ENCODE peak calls at places on chromosomes 7 and 10, in five cellular contexts. T is choroid plexus epithelial cell, Y is ACHN, O is mesenchymal stem cell, B is coronary artery. Q is an unnamed sample.

GRCh38 chr10:78779339-78779955 is 289.3 kb upstream of the ZMIZ1 start:
- DNase-seq in O (no peak), B (no peak), T (no peak), Y (peak; percentile 90), Q (no peak)

GRCh38 chr10:87092861-87093460 is 1.7 kb downstream of the GLUD1 start:
- DNase-seq in B (no peak), T (peak; percentile 60), Y (peak; percentile 52), O (peak; percentile 57), Q (peak; percentile 40)

GRCh38 chr10:131846224-131847101 is 54.3 kb upstream of the PPP2R2D start:
- DNase-seq in T (no peak), Y (no peak), B (peak; percentile 69), O (no peak), Q (peak; percentile 24)

GRCh38 chr7:157000741-157001653 is 9.5 kb downstream of the MNX1 start:
- DNase-seq in O (peak; percentile 13), T (no peak), B (peak; percentile 17), Y (no peak), Q (no peak)

GRCh38 chr10:90306187-90306586 is 551.7 kb downstream of the HTR7 start:
- DNase-seq in O (peak; percentile 97), Y (no peak), B (no peak), T (peak; percentile 97), Q (no peak)

GRCh38 chr10:25627606-25628005 is 306.4 kb upstream of the MYO3A start:
- DNase-seq in Y (no peak), O (no peak), T (peak; percentile 5), B (no peak), Q (no peak)

GRCh38 chr10:3486346-3487065 is 298.5 kb downstream of the KLF6 start:
- DNase-seq in T (peak; percentile 43), B (no peak), Y (peak; percentile 87), O (peak; percentile 67), Q (peak; percentile 91)

GRCh38 chr7:1638113-1638726 is 31.9 kb upstream of the ELFN1 start:
- DNase-seq in O (no peak), B (no peak), Y (no peak), T (peak; percentile 37), Q (peak; percentile 46)

GRCh38 chr10:83372646-83373045 is 766.7 kb upstream of the GHITM start:
- DNase-seq in B (no peak), T (peak; percentile 4), Y (no peak), O (no peak), Q (no peak)

GRCh38 chr7:40474790-40475680 is 340.2 kb downstream of the SUGCT start:
- DNase-seq in Y (no peak), O (no peak), B (no peak), T (no peak), Q (no peak)

GRCh38 chr10:90245623-90246022 is 544.2 kb downstream of the KIF20B start:
- DNase-seq in Y (no peak), T (no peak), B (no peak), O (peak; percentile 8), Q (no peak)

Q was measured in H9.